ENCODE peak calls at places on chromosomes 7 and 10, in five cellular contexts. J, U, A, Z and P are unnamed samples.

GRCh38 chr10:128624656-128625530 is 498.7 kb upstream of the MKI67 start:
- DNase-seq in J (no peak), U (no peak), A (no peak), Z (no peak), P (no peak)

GRCh38 chr7:27187702-27188665 is 3.0 kb upstream of the HOXA11 start:
- DNase-seq in J (peak), U (no peak), A (no peak), Z (peak), P (no peak)

GRCh38 chr7:101362334-101363195 is at the start of gene COL26A1:
- DNase-seq in J (no peak), U (no peak), A (no peak), Z (no peak), P (no peak)

GRCh38 chr10:28845009-28845682 is 167.8 kb downstream of the BAMBI start:
- DNase-seq in J (no peak), U (no peak), A (no peak), Z (no peak), P (no peak)

GRCh38 chr10:11447571-11447970 is 163.9 kb downstream of the USP6NL start:
- DNase-seq in J (no peak), U (no peak), A (no peak), Z (no peak), P (no peak)

GRCh38 chr10:102775201-102775972 is 31.6 kb downstream of the WBP1L start:
- DNase-seq in J (peak), U (no peak), A (no peak), Z (no peak), P (no peak)

GRCh38 chr7:157709531-157710251 is 372.9 kb downstream of the DNAJB6 start:
- DNase-seq in J (no peak), U (no peak), A (no peak), Z (no peak), P (no peak)

GRCh38 chr7:150855476-150856302 is 3.4 kb downstream of the AOC1 start:
- DNase-seq in J (no peak), U (no peak), A (no peak), Z (no peak), P (no peak)

GRCh38 chr10:130430291-130430690 is 294.1 kb downstream of the GLRX3 start:
- DNase-seq in J (no peak), U (no peak), A (no peak), Z (no peak), P (no peak)

GRCh38 chr10:50421026-50421719 is 169.9 kb upstream of the ASAH2 start:
- DNase-seq in J (no peak), U (no peak), A (peak), Z (peak), P (peak)

GRCh38 chr10:1402016-1402820 is 335.1 kb downstream of the ADARB2 start:
- DNase-seq in J (no peak), U (no peak), A (no peak), Z (no peak), P (no peak)

GRCh38 chr10:128047991-128048826 is 78.0 kb downstream of the MKI67 start:
- DNase-seq in J (no peak), U (no peak), A (peak), Z (no peak), P (peak)

GRCh38 chr7:133513608-133514007 is 260.7 kb downstream of the EXOC4 start:
- DNase-seq in J (no peak), U (peak), A (no peak), Z (peak), P (no peak)

GRCh38 chr10:21184216-21184615 is 287.1 kb upstream of the NEBL start:
- DNase-seq in J (no peak), U (no peak), A (no peak), Z (no peak), P (no peak)